ENCODE peak calls at places on chromosomes 7 and 10, in five cellular contexts. One of them, this sample, is unnamed.

GRCh38 chr10:106795619-106796018 is 368.9 kb downstream of the SORCS1 start:
- DNase-seq in IMR-90: no peak
- DNase-seq in tibial nerve: no peak
- DNase-seq in Caco-2: peak; percentile 25
- DNase-seq in HL-60: no peak
- DNase-seq in this sample: peak; percentile 9

GRCh38 chr10:119896937-119897336 is 4.4 kb downstream of the SEC23IP start:
- DNase-seq in IMR-90: no peak
- DNase-seq in tibial nerve: peak; percentile 23
- DNase-seq in Caco-2: no peak
- DNase-seq in HL-60: no peak
- DNase-seq in this sample: no peak

GRCh38 chr10:67925449-67926005 is 41.1 kb downstream of the SIRT1 start:
- DNase-seq in IMR-90: peak; percentile 84
- DNase-seq in tibial nerve: no peak
- DNase-seq in Caco-2: no peak
- DNase-seq in HL-60: no peak
- DNase-seq in this sample: no peak

GRCh38 chr10:102552533-102552932 is 48.8 kb downstream of the SUFU start:
- DNase-seq in IMR-90: no peak
- DNase-seq in tibial nerve: no peak
- DNase-seq in Caco-2: no peak
- DNase-seq in HL-60: no peak
- DNase-seq in this sample: no peak

GRCh38 chr10:44259090-44259874 is 125.6 kb downstream of the CXCL12 start:
- DNase-seq in IMR-90: no peak
- DNase-seq in tibial nerve: no peak
- DNase-seq in Caco-2: peak; percentile 55
- DNase-seq in HL-60: no peak
- DNase-seq in this sample: no peak

GRCh38 chr7:111138196-111138569 is 47.3 kb downstream of the LRRN3 start:
- DNase-seq in IMR-90: peak; percentile 57
- DNase-seq in tibial nerve: no peak
- DNase-seq in Caco-2: no peak
- DNase-seq in HL-60: no peak
- DNase-seq in this sample: peak; percentile 63

GRCh38 chr7:2791390-2791789 is 52.7 kb downstream of the GNA12 start:
- DNase-seq in IMR-90: no peak
- DNase-seq in tibial nerve: no peak
- DNase-seq in Caco-2: no peak
- DNase-seq in HL-60: no peak
- DNase-seq in this sample: no peak

GRCh38 chr7:149732111-149732561 is 41.3 kb downstream of the ZNF467 start:
- DNase-seq in IMR-90: no peak
- DNase-seq in tibial nerve: no peak
- DNase-seq in Caco-2: no peak
- DNase-seq in HL-60: no peak
- DNase-seq in this sample: no peak

GRCh38 chr7:33185786-33186185 is 56.4 kb downstream of the BBS9 start:
- DNase-seq in IMR-90: peak; percentile 68
- DNase-seq in tibial nerve: no peak
- DNase-seq in Caco-2: peak; percentile 41
- DNase-seq in HL-60: peak; percentile 1
- DNase-seq in this sample: peak; percentile 42

GRCh38 chr10:132257271-132257670 is 50.5 kb downstream of the STK32C start:
- DNase-seq in IMR-90: peak; percentile 46
- DNase-seq in tibial nerve: no peak
- DNase-seq in Caco-2: no peak
- DNase-seq in HL-60: no peak
- DNase-seq in this sample: no peak
- H3K4me3 ChIP-seq in IMR-90: no peak overlapping the region
- H3K4me3 ChIP-seq in tibial nerve: no peak overlapping the region
- H3K4me3 ChIP-seq in Caco-2: no peak overlapping the region
- H3K4me3 ChIP-seq in HL-60: no peak overlapping the region
- H3K4me3 ChIP-seq in this sample: no peak overlapping the region

GRCh38 chr7:21426286-21426957 is 1.5 kb upstream of the SP4 start:
- DNase-seq in IMR-90: no peak
- DNase-seq in tibial nerve: no peak
- DNase-seq in Caco-2: no peak
- DNase-seq in HL-60: peak; percentile 43
- DNase-seq in this sample: no peak
- H3K4me3 ChIP-seq in IMR-90: peak overlapping the region; percentile 61
- H3K4me3 ChIP-seq in tibial nerve: peak overlapping the region; percentile 61
- H3K4me3 ChIP-seq in Caco-2: peak overlapping the region; percentile 51
- H3K4me3 ChIP-seq in HL-60: peak overlapping the region; percentile 49
- H3K4me3 ChIP-seq in this sample: peak overlapping the region; percentile 54

DNA sequence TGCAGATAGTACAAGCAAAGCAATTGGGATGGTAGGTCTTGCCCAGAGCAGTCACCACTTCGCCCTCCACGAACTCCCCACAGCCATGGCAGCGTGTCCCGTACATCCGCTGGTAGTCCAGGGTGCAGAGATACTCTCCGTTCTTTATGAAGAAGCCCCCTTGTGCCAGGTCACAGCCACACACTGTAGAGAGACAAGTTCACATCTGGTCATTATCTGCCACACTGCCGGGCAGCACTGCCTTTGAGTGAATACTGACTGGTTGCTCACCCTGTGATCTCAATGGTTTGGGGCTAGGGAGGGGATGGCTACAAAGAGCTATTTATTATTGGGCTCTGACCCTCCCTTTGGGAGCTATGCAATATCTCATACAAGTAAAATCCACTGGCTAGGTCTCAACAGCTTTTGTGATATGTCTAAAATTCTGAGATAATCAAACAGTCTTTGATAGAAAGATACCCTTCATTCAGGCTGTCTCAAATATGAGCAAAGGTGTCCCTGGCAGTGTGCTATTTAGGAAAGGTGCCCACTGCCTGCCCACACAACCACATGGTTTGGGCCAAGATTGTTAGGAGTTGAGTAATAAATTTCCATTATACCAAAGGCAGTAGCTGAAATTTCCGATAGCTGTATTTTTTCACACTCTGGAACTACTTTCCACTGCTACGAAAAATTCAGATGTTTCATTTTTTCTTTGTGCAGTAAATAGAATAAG is 82.5 kb downstream of the ABLIM1 start:
- DNase-seq in IMR-90: no peak
- DNase-seq in tibial nerve: no peak
- DNase-seq in Caco-2: no peak
- DNase-seq in HL-60: no peak
- DNase-seq in this sample: no peak
- H3K4me3 ChIP-seq in IMR-90: no peak overlapping the region
- H3K4me3 ChIP-seq in tibial nerve: peak overlapping the region; percentile 27
- H3K4me3 ChIP-seq in Caco-2: no peak overlapping the region
- H3K4me3 ChIP-seq in HL-60: no peak overlapping the region
- H3K4me3 ChIP-seq in this sample: no peak overlapping the region

GRCh38 chr10:79148452-79149344 is 79.9 kb downstream of the ZMIZ1 start:
- DNase-seq in IMR-90: peak; percentile 40
- DNase-seq in tibial nerve: peak; percentile 37
- DNase-seq in Caco-2: no peak
- DNase-seq in HL-60: no peak
- DNase-seq in this sample: no peak

GRCh38 chr10:79150444-79150754 is 81.6 kb downstream of the ZMIZ1 start:
- DNase-seq in IMR-90: no peak
- DNase-seq in tibial nerve: no peak
- DNase-seq in Caco-2: no peak
- DNase-seq in HL-60: no peak
- DNase-seq in this sample: no peak

GRCh38 chr10:79149345-79149661 is 80.5 kb downstream of the ZMIZ1 start:
- DNase-seq in IMR-90: no peak
- DNase-seq in tibial nerve: no peak
- DNase-seq in Caco-2: no peak
- DNase-seq in HL-60: no peak
- DNase-seq in this sample: no peak

GRCh38 chr10:79147796-79148451 is 79.2 kb downstream of the ZMIZ1 start:
- DNase-seq in IMR-90: no peak
- DNase-seq in tibial nerve: no peak
- DNase-seq in Caco-2: no peak
- DNase-seq in HL-60: no peak
- DNase-seq in this sample: no peak

DNA sequence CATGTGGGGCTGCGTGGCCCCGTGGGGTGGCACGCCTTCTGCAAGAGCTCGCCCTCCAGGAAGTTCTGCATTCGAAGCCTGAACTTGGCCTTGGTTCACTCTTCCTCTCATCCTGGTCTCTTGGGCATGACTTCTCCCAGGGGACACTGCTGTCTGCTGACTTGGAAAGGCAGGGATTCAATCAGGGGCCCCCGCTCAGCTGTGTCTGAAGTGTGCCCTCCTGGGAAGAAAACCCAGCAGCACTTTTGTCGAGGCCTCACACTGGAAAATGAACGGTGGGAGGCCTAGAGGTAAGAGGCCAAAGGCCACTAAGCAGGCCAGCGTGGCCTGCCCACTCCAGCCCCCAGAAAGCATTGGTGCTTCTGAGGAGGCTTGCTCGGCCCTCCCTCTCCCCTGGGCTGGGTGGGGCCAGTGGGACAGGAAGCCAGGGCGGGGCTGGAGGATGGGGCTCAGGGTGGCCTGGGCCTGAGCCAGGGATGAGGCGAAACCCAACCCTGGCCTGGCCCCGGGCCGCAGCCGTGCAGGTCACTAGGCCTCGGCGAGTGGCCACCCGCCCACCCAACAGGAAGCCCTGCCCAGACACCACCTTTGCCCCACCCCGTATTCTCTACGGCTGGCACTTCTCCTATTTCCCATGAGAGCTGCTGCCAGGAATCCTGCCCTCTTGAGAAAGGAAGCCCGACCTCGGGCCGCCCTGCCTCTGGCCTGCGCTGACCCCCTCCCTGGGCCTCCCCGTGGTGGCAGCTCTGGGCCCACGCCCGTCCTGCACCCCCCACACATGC is 81.1 kb downstream of the ZMIZ1 start:
- DNase-seq in IMR-90: peak; percentile 61
- DNase-seq in tibial nerve: peak; percentile 67
- DNase-seq in Caco-2: no peak
- DNase-seq in HL-60: no peak
- DNase-seq in this sample: no peak
- H3K4me3 ChIP-seq in IMR-90: no peak overlapping the region
- H3K4me3 ChIP-seq in tibial nerve: no peak overlapping the region
- H3K4me3 ChIP-seq in Caco-2: no peak overlapping the region
- H3K4me3 ChIP-seq in HL-60: no peak overlapping the region
- H3K4me3 ChIP-seq in this sample: no peak overlapping the region

DNA sequence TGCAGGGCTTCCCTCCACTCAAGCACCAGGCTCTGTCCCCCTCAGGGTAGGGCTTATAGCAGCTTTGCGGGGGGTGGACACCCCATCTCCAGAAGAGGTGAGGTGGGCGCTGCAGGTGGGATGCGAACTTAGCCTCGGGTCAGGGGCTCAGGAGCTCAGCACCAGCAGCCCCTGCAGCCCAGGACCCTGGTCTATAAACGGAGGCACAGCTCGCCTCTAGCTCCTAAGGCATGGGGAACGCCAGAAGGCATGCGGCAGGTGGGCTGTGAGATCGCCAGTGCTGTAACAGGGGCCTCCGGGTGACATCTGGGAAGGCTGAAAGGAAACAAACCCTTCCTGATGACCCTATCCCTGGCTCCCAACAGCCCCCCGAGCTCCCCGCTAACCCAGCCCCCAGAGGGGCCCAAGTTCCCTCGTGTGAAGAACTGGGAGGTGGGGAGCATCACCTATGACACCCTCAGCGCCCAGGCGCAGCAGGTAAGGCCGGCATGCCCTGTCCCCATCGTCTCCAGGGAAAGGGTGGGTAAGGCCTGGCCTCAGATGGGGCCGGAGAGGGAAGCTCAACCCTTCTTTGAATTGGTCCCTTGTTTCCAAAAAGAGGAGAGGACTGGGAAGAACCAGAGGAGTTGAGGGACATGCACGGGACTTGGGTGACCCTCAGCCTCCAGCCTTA is 4.2 kb downstream of the NOS3 start:
- DNase-seq in IMR-90: no peak
- DNase-seq in tibial nerve: no peak
- DNase-seq in Caco-2: no peak
- DNase-seq in HL-60: no peak
- DNase-seq in this sample: no peak
- H3K4me3 ChIP-seq in IMR-90: no peak overlapping the region
- H3K4me3 ChIP-seq in tibial nerve: peak overlapping the region; percentile 39
- H3K4me3 ChIP-seq in Caco-2: no peak overlapping the region
- H3K4me3 ChIP-seq in HL-60: no peak overlapping the region
- H3K4me3 ChIP-seq in this sample: peak overlapping the region; percentile 23

DNA sequence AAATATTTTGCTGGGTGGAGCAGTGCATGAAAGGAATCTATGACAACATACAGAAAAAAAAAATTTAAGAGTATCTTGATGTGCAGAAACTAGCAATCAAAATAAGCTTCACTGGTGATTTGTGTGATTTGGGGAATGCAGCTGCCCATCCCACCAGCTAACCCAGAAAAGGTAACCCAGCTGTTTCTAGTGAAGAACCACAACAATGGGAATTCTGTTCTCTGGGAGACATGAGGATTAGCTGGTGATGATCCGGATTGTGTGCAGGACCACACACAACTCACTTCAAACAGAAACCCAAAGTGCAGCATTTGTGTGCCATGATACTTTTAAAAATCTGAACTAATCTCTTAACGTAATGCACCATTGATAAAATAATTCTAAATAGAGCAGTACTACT is 375.4 kb downstream of the SEMA3D start:
- DNase-seq in IMR-90: no peak
- DNase-seq in tibial nerve: no peak
- DNase-seq in Caco-2: no peak
- DNase-seq in HL-60: no peak
- DNase-seq in this sample: no peak
- H3K4me3 ChIP-seq in IMR-90: no peak overlapping the region
- H3K4me3 ChIP-seq in tibial nerve: no peak overlapping the region
- H3K4me3 ChIP-seq in Caco-2: no peak overlapping the region
- H3K4me3 ChIP-seq in HL-60: no peak overlapping the region
- H3K4me3 ChIP-seq in this sample: no peak overlapping the region

This sample was measured in Jurkat, Clone E6-1.